ENCODE peak calls at places on chromosomes 12 and 14, in ten cellular contexts. M is NCI-H1694; T is germinal center; F is EL; S is AG04450; E is NCI-H2081; Q is T-helper 2 cell; A is skeletal muscle cell; Z is glutamatergic neuron; D is stimulated activated CD4-positive, alpha-beta T cell treated with anti-CD3 and anti-CD28 coated beads, TNF-alpha, amount 100 ng/mL, for 1 hour. W is an unnamed sample.

GRCh38 chr12:40263616-40264409 is 39.0 kb downstream of the LRRK2 start:
- DNase-seq in E (no peak), Z (no peak), A (no peak), M (no peak), F (no peak), Q (no peak), S (no peak), D (no peak), T (no peak), W (no peak)

GRCh38 chr12:110279976-110280783 is 867 bp upstream of the ATP2A2 start:
- DNase-seq in A (no peak), T (peak), Z (peak), F (no peak), M (peak), S (no peak), D (no peak), Q (peak), E (peak), W (peak)

GRCh38 chr14:89747146-89747545 is 207.4 kb downstream of the EFCAB11 start:
- DNase-seq in M (no peak), T (no peak), E (no peak), F (no peak), Z (no peak), A (no peak), Q (no peak), S (no peak), D (no peak), W (no peak)

GRCh38 chr12:27305673-27306504 is 26.7 kb upstream of the BMAL2 start:
- DNase-seq in T (peak), E (peak), Q (no peak), D (no peak), M (peak), A (no peak), F (peak), Z (no peak), S (no peak), W (no peak)

GRCh38 chr12:119338593-119339363 is 4.2 kb downstream of the CCDC60 start:
- DNase-seq in M (no peak), D (no peak), E (no peak), F (no peak), S (no peak), A (no peak), Z (no peak), Q (no peak), T (no peak), W (no peak)

GRCh38 chr12:63899396-63899795 is 54.9 kb downstream of the SRGAP1 start:
- DNase-seq in Z (no peak), E (peak), Q (no peak), M (no peak), A (no peak), D (no peak), F (no peak), S (no peak), T (no peak), W (no peak)

GRCh38 chr14:104587641-104588040 is 8.1 kb downstream of the C14orf180 start:
- DNase-seq in E (no peak), Z (no peak), M (no peak), A (no peak), F (no peak), T (no peak), S (no peak), D (no peak), Q (no peak), W (no peak)

GRCh38 chr14:61184117-61184516 is 97.0 kb downstream of the TMEM30B start:
- DNase-seq in Z (no peak), A (peak), F (peak), E (no peak), S (peak), Q (no peak), T (no peak), D (no peak), M (no peak), W (peak)

GRCh38 chr14:72523397-72524157 is 370.3 kb downstream of the DPF3 start:
- DNase-seq in D (no peak), A (no peak), E (no peak), T (no peak), Z (no peak), F (no peak), Q (no peak), M (no peak), S (no peak), W (no peak)

GRCh38 chr12:78470354-78471195 is 394.0 kb upstream of the SYT1 start:
- DNase-seq in Z (peak), E (peak), F (peak), S (no peak), Q (no peak), A (peak), D (no peak), M (peak), T (no peak), W (peak)

GRCh38 chr12:95117178-95117599 is 43.8 kb upstream of the NR2C1 start:
- DNase-seq in Z (peak), M (peak), T (peak), A (no peak), S (peak), Q (peak), E (peak), D (peak), F (peak), W (no peak)

GRCh38 chr14:96119947-96120346 is 80.8 kb downstream of the C14orf132 start:
- DNase-seq in A (no peak), F (no peak), D (no peak), E (no peak), M (no peak), T (no peak), Z (no peak), S (no peak), Q (no peak), W (no peak)

GRCh38 chr12:52250048-52250990 is 17.3 kb downstream of the KRT7 start:
- DNase-seq in D (no peak), T (no peak), Z (peak), A (no peak), E (no peak), F (no peak), S (no peak), M (no peak), Q (no peak), W (no peak)

GRCh38 chr12:954736-955135 is 5.2 kb upstream of the RAD52 start:
- DNase-seq in T (no peak), Z (no peak), A (no peak), E (no peak), M (no peak), D (no peak), Q (no peak), S (no peak), F (peak), W (no peak)

GRCh38 chr12:130049666-130050065 is 112.6 kb upstream of the FZD10 start:
- DNase-seq in D (no peak), E (no peak), A (no peak), M (no peak), Q (no peak), F (no peak), T (no peak), Z (no peak), S (no peak), W (no peak)

GRCh38 chr12:77062846-77063461 is 2.4 kb downstream of the E2F7 start:
- DNase-seq in T (no peak), M (no peak), D (no peak), S (peak), F (peak), E (peak), Q (no peak), A (no peak), Z (no peak), W (no peak)

GRCh38 chr12:105485321-105485910 is 154.9 kb downstream of the C12orf75 start:
- DNase-seq in Q (no peak), A (peak), D (no peak), F (peak), Z (no peak), T (no peak), S (peak), E (no peak), M (no peak), W (no peak)

GRCh38 chr12:115320967-115321366 is 637.0 kb upstream of the TBX3 start:
- DNase-seq in D (no peak), S (no peak), A (no peak), M (no peak), Q (no peak), E (no peak), T (no peak), Z (no peak), F (no peak), W (no peak)

GRCh38 chr12:27619308-27619707 is 76.9 kb upstream of the REP15 start:
- DNase-seq in Z (no peak), M (no peak), S (peak), F (peak), A (peak), D (no peak), T (no peak), E (no peak), Q (no peak), W (no peak)

GRCh38 chr14:55533960-55534359 is 46.0 kb upstream of the KTN1 start:
- DNase-seq in F (no peak), M (no peak), D (no peak), T (no peak), E (no peak), Q (no peak), Z (no peak), S (no peak), A (no peak), W (no peak)

GRCh38 chr12:103912069-103912468 is 18.1 kb upstream of the HSP90B1 start:
- DNase-seq in E (no peak), S (no peak), F (no peak), Z (no peak), A (no peak), Q (no peak), T (no peak), D (no peak), M (no peak), W (no peak)

GRCh38 chr14:49861581-49861922 is 9.0 kb upstream of the NEMF start:
- DNase-seq in M (peak), Z (peak), Q (peak), T (peak), A (peak), E (peak), D (no peak), S (peak), F (peak), W (peak)

GRCh38 chr14:88895116-88895515 is 70.7 kb downstream of the TTC8 start:
- DNase-seq in S (peak), E (peak), D (no peak), Z (no peak), M (no peak), A (no peak), Q (no peak), F (peak), T (no peak), W (peak)

GRCh38 chr12:45381351-45381750 is 165.5 kb downstream of the ANO6 start:
- DNase-seq in E (no peak), D (no peak), S (no peak), M (no peak), A (no peak), F (peak), Q (no peak), T (no peak), Z (no peak), W (no peak)

GRCh38 chr12:124391340-124392261 is 96.7 kb downstream of the RFLNA start:
- DNase-seq in S (no peak), Z (no peak), M (no peak), Q (no peak), F (peak), A (no peak), E (peak), D (no peak), T (peak), W (no peak)

GRCh38 chr14:58749066-58749669 is 111.4 kb downstream of the DACT1 start:
- DNase-seq in Z (no peak), F (peak), M (no peak), E (no peak), A (peak), S (peak), Q (no peak), D (no peak), T (no peak), W (peak)

GRCh38 chr12:71704920-71705319 is 19.0 kb downstream of the TMEM19 start:
- DNase-seq in F (no peak), M (no peak), Z (no peak), Q (no peak), S (no peak), E (no peak), A (no peak), D (no peak), T (no peak), W (no peak)

GRCh38 chr14:50530794-50531193 is 1.6 kb downstream of the MAP4K5 start:
- DNase-seq in F (peak), Z (no peak), T (no peak), Q (no peak), S (no peak), E (no peak), M (no peak), A (no peak), D (no peak), W (no peak)

GRCh38 chr12:20475542-20475941 is 107.2 kb downstream of the PDE3A start:
- DNase-seq in A (no peak), F (peak), D (no peak), Q (no peak), S (no peak), M (no peak), E (no peak), T (no peak), Z (no peak), W (no peak)

GRCh38 chr14:90278199-90279175 is 22.1 kb downstream of the PSMC1 start:
- DNase-seq in A (no peak), Q (no peak), M (no peak), F (no peak), S (no peak), T (no peak), D (no peak), Z (no peak), E (no peak), W (no peak)

GRCh38 chr14:53391631-53392030 is 238.5 kb upstream of the DDHD1 start:
- DNase-seq in M (no peak), E (no peak), S (peak), T (no peak), Z (no peak), D (no peak), Q (no peak), F (peak), A (peak), W (no peak)

GRCh38 chr14:83473846-83474245 is 1940.2 kb upstream of the SEL1L start:
- DNase-seq in T (no peak), Q (no peak), S (no peak), M (no peak), E (no peak), D (no peak), Z (no peak), F (peak), A (no peak), W (no peak)

GRCh38 chr12:67391034-67391433 is 121.9 kb downstream of the CAND1 start:
- DNase-seq in F (no peak), E (peak), S (no peak), Z (no peak), A (no peak), Q (no peak), T (no peak), M (no peak), D (no peak), W (no peak)

GRCh38 chr14:76408877-76409276 is 32.9 kb downstream of the ESRRB start:
- DNase-seq in Z (no peak), E (no peak), A (no peak), F (no peak), Q (no peak), D (no peak), S (no peak), M (no peak), T (no peak), W (no peak)

GRCh38 chr12:131832393-131833231 is 4.4 kb downstream of the MMP17 start:
- DNase-seq in D (no peak), T (no peak), E (peak), Z (no peak), M (no peak), F (peak), Q (no peak), A (no peak), S (peak), W (no peak)

GRCh38 chr14:77598366-77599050 is 17.9 kb downstream of the SPTLC2 start:
- DNase-seq in D (no peak), A (no peak), T (peak), Z (no peak), S (no peak), Q (no peak), M (no peak), F (no peak), E (no peak), W (no peak)

W was measured in smooth muscle cell of the brain vasculature.